ENCODE peak calls at places on chromosomes 7 and 10, in ten cellular contexts. V is GM23248; Y is fibroblast of mammary gland; F is AG04450; U is PC-3; B is CD8-positive, alpha-beta T cell; J is foreskin fibroblast; A is Panc1; G is kidney epithelial cell; E is cardiac fibroblast. S is an unnamed sample.

GRCh38 chr7:16028103-16028502 is 341.6 kb upstream of the MEOX2 start:
- DNase-seq in E (peak), A (no peak), V (peak), F (peak), B (no peak), G (peak), J (peak), Y (peak), U (peak), S (peak)

GRCh38 chr7:121546632-121547340 is 150.7 kb upstream of the FAM3C start:
- DNase-seq in G (no peak), B (no peak), J (peak), A (no peak), F (no peak), V (no peak), E (no peak), Y (no peak), U (no peak), S (no peak)

GRCh38 chr7:112226701-112227276 is 20.3 kb downstream of the ZNF277 start:
- DNase-seq in G (no peak), A (no peak), B (no peak), F (no peak), J (no peak), U (peak), V (no peak), E (peak), Y (no peak), S (no peak)

GRCh38 chr7:93910076-93910994 is 4.0 kb downstream of the GNGT1 start:
- DNase-seq in J (peak), E (peak), F (peak), B (no peak), Y (peak), U (peak), G (no peak), V (peak), A (no peak), S (peak)

GRCh38 chr10:78927257-78927995 is 141.3 kb upstream of the ZMIZ1 start:
- DNase-seq in Y (no peak), G (no peak), F (no peak), J (no peak), E (no peak), V (no peak), A (no peak), U (peak), B (no peak), S (no peak)

GRCh38 chr7:16739863-16740622 is 13.5 kb upstream of the TSPAN13 start:
- DNase-seq in J (peak), B (no peak), F (peak), U (peak), Y (peak), G (peak), V (peak), A (peak), E (peak), S (peak)

GRCh38 chr10:72173635-72174296 is 42.0 kb upstream of the ANAPC16 start:
- DNase-seq in V (peak), J (peak), Y (peak), E (peak), A (peak), G (no peak), B (no peak), F (no peak), U (no peak), S (no peak)

GRCh38 chr10:86348321-86349210 is 18.0 kb downstream of the GRID1 start:
- DNase-seq in F (no peak), A (no peak), V (no peak), U (peak), E (no peak), G (no peak), B (no peak), J (peak), Y (no peak), S (no peak)

GRCh38 chr7:156378806-156379205 is 261.8 kb upstream of the RNF32 start:
- DNase-seq in B (no peak), Y (no peak), V (no peak), G (no peak), E (no peak), U (no peak), J (no peak), F (no peak), A (no peak), S (no peak)

GRCh38 chr10:10891437-10891836 is 126.2 kb upstream of the CELF2 start:
- DNase-seq in V (peak), Y (peak), J (peak), F (peak), U (no peak), A (no peak), E (peak), B (no peak), G (no peak), S (peak)

GRCh38 chr7:106817098-106817497 is 48.0 kb upstream of the PIK3CG start:
- DNase-seq in E (no peak), Y (no peak), U (no peak), J (no peak), F (no peak), V (no peak), B (no peak), G (no peak), A (no peak), S (no peak)

GRCh38 chr10:60331886-60332285 is 57.8 kb downstream of the ANK3 start:
- DNase-seq in E (no peak), G (no peak), F (no peak), U (no peak), B (no peak), Y (no peak), J (no peak), A (no peak), V (no peak), S (no peak)

GRCh38 chr7:38890597-38890996 is 18.4 kb downstream of the VPS41 start:
- DNase-seq in G (no peak), F (no peak), U (no peak), B (no peak), A (no peak), V (no peak), Y (no peak), J (no peak), E (no peak), S (no peak)
- H3K4me3 ChIP-seq in G (no peak), F (no peak), U (no peak), B (no peak), A (no peak), V (no peak), Y (no peak), J (no peak), E (no peak), S (no peak)

GRCh38 chr10:30819306-30820190 is 190.0 kb upstream of the LYZL2 start:
- DNase-seq in G (no peak), Y (peak), V (peak), B (no peak), F (peak), J (peak), U (no peak), A (no peak), E (peak), S (no peak)
- H3K4me3 ChIP-seq in G (no peak), Y (no peak), V (peak), B (no peak), F (peak), J (peak), U (no peak), A (no peak), E (peak), S (no peak)

DNA sequence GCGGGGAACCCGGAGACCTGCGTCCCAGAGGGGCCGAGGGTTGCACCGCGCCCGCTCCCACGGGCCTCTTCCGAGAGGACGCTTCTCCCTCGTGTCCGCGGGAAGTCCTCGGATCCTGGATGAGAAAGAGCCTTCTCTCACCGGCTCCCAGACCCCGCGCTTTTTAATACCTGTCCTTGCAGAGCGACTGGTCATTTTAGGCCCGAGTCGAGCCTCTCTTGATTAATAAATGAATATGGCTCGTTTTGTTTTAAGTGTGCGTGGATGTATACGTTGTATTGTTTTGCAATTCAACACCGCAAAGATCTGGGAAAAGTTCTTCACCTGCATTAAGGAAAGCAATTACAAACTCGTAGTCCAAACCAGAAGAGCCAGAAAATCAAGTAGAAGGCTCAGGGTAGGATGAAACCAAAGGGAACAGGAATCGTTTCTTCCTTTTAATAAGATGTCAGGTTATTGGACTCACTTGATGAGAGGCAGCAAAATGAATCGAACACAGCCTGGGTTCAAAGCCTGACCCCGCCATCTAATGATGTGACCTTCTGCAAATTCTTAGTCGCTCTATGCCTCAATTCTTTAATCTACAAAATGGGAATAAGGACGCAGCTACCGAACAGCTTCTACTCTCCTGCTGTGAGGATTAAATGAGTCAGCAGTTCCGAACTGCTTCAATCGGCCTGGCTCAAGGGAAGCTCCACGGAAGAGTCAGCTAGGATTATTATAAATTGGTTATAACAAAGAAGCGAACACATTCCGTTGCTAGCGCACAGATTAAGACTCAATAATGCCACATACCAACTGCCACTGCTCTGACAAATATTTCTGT is 277.8 kb upstream of the NEBL start:
- DNase-seq in V (no peak), J (no peak), U (peak), B (no peak), A (no peak), E (no peak), Y (no peak), G (no peak), F (no peak), S (no peak)
- H3K4me3 ChIP-seq in V (peak), J (peak), U (peak), B (no peak), A (peak), E (peak), Y (peak), G (peak), F (no peak), S (peak)

GRCh38 chr10:7491230-7491629 is 80.4 kb upstream of the SFMBT2 start:
- DNase-seq in Y (no peak), F (no peak), A (no peak), V (no peak), B (no peak), J (no peak), E (no peak), G (no peak), U (no peak), S (no peak)
- H3K4me3 ChIP-seq in Y (no peak), F (no peak), A (no peak), V (no peak), B (no peak), J (no peak), E (no peak), G (no peak), U (no peak), S (no peak)

S was measured in skeletal muscle cell.